ENCODE peak calls at places on chromosomes 12 and 14, in seven cellular contexts. One of them, this sample, is unnamed.

GRCh38 chr14:100406505-100407131 is 83.5 kb downstream of the SLC25A47 start:
- DNase-seq in GM12892: no peak
- DNase-seq in breast epithelium: peak; percentile 29
- DNase-seq in esophagus squamous epithelium: no peak
- DNase-seq in HCT116: no peak
- DNase-seq in gastrocnemius medialis: no peak
- DNase-seq in body of pancreas: peak; percentile 75
- DNase-seq in this sample: no peak

GRCh38 chr12:67355428-67356385 is 86.5 kb downstream of the CAND1 start:
- DNase-seq in GM12892: no peak
- DNase-seq in breast epithelium: no peak
- DNase-seq in esophagus squamous epithelium: no peak
- DNase-seq in HCT116: peak; percentile 34
- DNase-seq in gastrocnemius medialis: peak; percentile 14
- DNase-seq in body of pancreas: peak; percentile 53
- DNase-seq in this sample: no peak

GRCh38 chr14:26694521-26694920 is 96.7 kb upstream of the NOVA1 start:
- DNase-seq in GM12892: no peak
- DNase-seq in breast epithelium: no peak
- DNase-seq in esophagus squamous epithelium: no peak
- DNase-seq in HCT116: no peak
- DNase-seq in gastrocnemius medialis: no peak
- DNase-seq in body of pancreas: no peak
- DNase-seq in this sample: no peak

GRCh38 chr12:105459760-105460325 is 129.4 kb downstream of the C12orf75 start:
- DNase-seq in GM12892: no peak
- DNase-seq in breast epithelium: no peak
- DNase-seq in esophagus squamous epithelium: no peak
- DNase-seq in HCT116: no peak
- DNase-seq in gastrocnemius medialis: no peak
- DNase-seq in body of pancreas: no peak
- DNase-seq in this sample: no peak

GRCh38 chr12:52307836-52308806 is 13.1 kb downstream of the KRT83 start:
- DNase-seq in GM12892: peak; percentile 46
- DNase-seq in breast epithelium: peak; percentile 76
- DNase-seq in esophagus squamous epithelium: no peak
- DNase-seq in HCT116: peak; percentile 24
- DNase-seq in gastrocnemius medialis: peak; percentile 19
- DNase-seq in body of pancreas: peak; percentile 70
- DNase-seq in this sample: peak; percentile 60

GRCh38 chr12:103933237-103933636 is 3.0 kb downstream of the HSP90B1 start:
- DNase-seq in GM12892: no peak
- DNase-seq in breast epithelium: no peak
- DNase-seq in esophagus squamous epithelium: no peak
- DNase-seq in HCT116: no peak
- DNase-seq in gastrocnemius medialis: no peak
- DNase-seq in body of pancreas: no peak
- DNase-seq in this sample: no peak

GRCh38 chr12:104602901-104603300 is 146.2 kb downstream of the CHST11 start:
- DNase-seq in GM12892: no peak
- DNase-seq in breast epithelium: no peak
- DNase-seq in esophagus squamous epithelium: no peak
- DNase-seq in HCT116: no peak
- DNase-seq in gastrocnemius medialis: no peak
- DNase-seq in body of pancreas: no peak
- DNase-seq in this sample: no peak

GRCh38 chr12:132558861-132559623 is 51.3 kb downstream of the LRCOL1 start:
- DNase-seq in GM12892: no peak
- DNase-seq in breast epithelium: no peak
- DNase-seq in esophagus squamous epithelium: no peak
- DNase-seq in HCT116: no peak
- DNase-seq in gastrocnemius medialis: no peak
- DNase-seq in body of pancreas: no peak
- DNase-seq in this sample: no peak

GRCh38 chr12:76190249-76190648 is 105.8 kb upstream of the NAP1L1 start:
- DNase-seq in GM12892: no peak
- DNase-seq in breast epithelium: no peak
- DNase-seq in esophagus squamous epithelium: no peak
- DNase-seq in HCT116: no peak
- DNase-seq in gastrocnemius medialis: no peak
- DNase-seq in body of pancreas: no peak
- DNase-seq in this sample: no peak

GRCh38 chr12:89768586-89769482 is 60.2 kb upstream of the ATP2B1 start:
- DNase-seq in GM12892: no peak
- DNase-seq in breast epithelium: no peak
- DNase-seq in esophagus squamous epithelium: no peak
- DNase-seq in HCT116: peak; percentile 95
- DNase-seq in gastrocnemius medialis: no peak
- DNase-seq in body of pancreas: no peak
- DNase-seq in this sample: no peak

GRCh38 chr14:89845346-89845745 is 109.2 kb downstream of the EFCAB11 start:
- DNase-seq in GM12892: no peak
- DNase-seq in breast epithelium: no peak
- DNase-seq in esophagus squamous epithelium: no peak
- DNase-seq in HCT116: no peak
- DNase-seq in gastrocnemius medialis: no peak
- DNase-seq in body of pancreas: no peak
- DNase-seq in this sample: no peak

GRCh38 chr14:105205718-105206208 is 24.7 kb upstream of the NUDT14 start:
- DNase-seq in GM12892: no peak
- DNase-seq in breast epithelium: no peak
- DNase-seq in esophagus squamous epithelium: no peak
- DNase-seq in HCT116: no peak
- DNase-seq in gastrocnemius medialis: no peak
- DNase-seq in body of pancreas: peak; percentile 76
- DNase-seq in this sample: no peak

GRCh38 chr12:57459055-57459749 is 383 bp upstream of the GLI1 start:
- DNase-seq in GM12892: peak; percentile 67
- DNase-seq in breast epithelium: peak; percentile 88
- DNase-seq in esophagus squamous epithelium: peak; percentile 73
- DNase-seq in HCT116: peak; percentile 94
- DNase-seq in gastrocnemius medialis: peak; percentile 78
- DNase-seq in body of pancreas: peak; percentile 95
- DNase-seq in this sample: peak; percentile 92

GRCh38 chr12:20549115-20549719 is 145.9 kb upstream of the SLCO1C1 start:
- DNase-seq in GM12892: no peak
- DNase-seq in breast epithelium: no peak
- DNase-seq in esophagus squamous epithelium: no peak
- DNase-seq in HCT116: peak; percentile 34
- DNase-seq in gastrocnemius medialis: no peak
- DNase-seq in body of pancreas: no peak
- DNase-seq in this sample: no peak

GRCh38 chr14:50964683-50965390 is 20.6 kb upstream of the PYGL start:
- DNase-seq in GM12892: no peak
- DNase-seq in breast epithelium: peak; percentile 53
- DNase-seq in esophagus squamous epithelium: no peak
- DNase-seq in HCT116: no peak
- DNase-seq in gastrocnemius medialis: no peak
- DNase-seq in body of pancreas: peak; percentile 85
- DNase-seq in this sample: peak; percentile 67

GRCh38 chr14:67748312-67748711 is 46.6 kb downstream of the RDH12 start:
- DNase-seq in GM12892: no peak
- DNase-seq in breast epithelium: no peak
- DNase-seq in esophagus squamous epithelium: no peak
- DNase-seq in HCT116: no peak
- DNase-seq in gastrocnemius medialis: no peak
- DNase-seq in body of pancreas: peak; percentile 10
- DNase-seq in this sample: no peak

GRCh38 chr12:28424965-28425364 is 234.7 kb downstream of the CCDC91 start:
- DNase-seq in GM12892: no peak
- DNase-seq in breast epithelium: no peak
- DNase-seq in esophagus squamous epithelium: no peak
- DNase-seq in HCT116: no peak
- DNase-seq in gastrocnemius medialis: no peak
- DNase-seq in body of pancreas: peak; percentile 30
- DNase-seq in this sample: no peak

GRCh38 chr14:85528080-85528881 is 1.7 kb upstream of the FLRT2 start:
- DNase-seq in GM12892: no peak
- DNase-seq in breast epithelium: no peak
- DNase-seq in esophagus squamous epithelium: no peak
- DNase-seq in HCT116: no peak
- DNase-seq in gastrocnemius medialis: peak; percentile 23
- DNase-seq in body of pancreas: peak; percentile 65
- DNase-seq in this sample: peak; percentile 34

DNA sequence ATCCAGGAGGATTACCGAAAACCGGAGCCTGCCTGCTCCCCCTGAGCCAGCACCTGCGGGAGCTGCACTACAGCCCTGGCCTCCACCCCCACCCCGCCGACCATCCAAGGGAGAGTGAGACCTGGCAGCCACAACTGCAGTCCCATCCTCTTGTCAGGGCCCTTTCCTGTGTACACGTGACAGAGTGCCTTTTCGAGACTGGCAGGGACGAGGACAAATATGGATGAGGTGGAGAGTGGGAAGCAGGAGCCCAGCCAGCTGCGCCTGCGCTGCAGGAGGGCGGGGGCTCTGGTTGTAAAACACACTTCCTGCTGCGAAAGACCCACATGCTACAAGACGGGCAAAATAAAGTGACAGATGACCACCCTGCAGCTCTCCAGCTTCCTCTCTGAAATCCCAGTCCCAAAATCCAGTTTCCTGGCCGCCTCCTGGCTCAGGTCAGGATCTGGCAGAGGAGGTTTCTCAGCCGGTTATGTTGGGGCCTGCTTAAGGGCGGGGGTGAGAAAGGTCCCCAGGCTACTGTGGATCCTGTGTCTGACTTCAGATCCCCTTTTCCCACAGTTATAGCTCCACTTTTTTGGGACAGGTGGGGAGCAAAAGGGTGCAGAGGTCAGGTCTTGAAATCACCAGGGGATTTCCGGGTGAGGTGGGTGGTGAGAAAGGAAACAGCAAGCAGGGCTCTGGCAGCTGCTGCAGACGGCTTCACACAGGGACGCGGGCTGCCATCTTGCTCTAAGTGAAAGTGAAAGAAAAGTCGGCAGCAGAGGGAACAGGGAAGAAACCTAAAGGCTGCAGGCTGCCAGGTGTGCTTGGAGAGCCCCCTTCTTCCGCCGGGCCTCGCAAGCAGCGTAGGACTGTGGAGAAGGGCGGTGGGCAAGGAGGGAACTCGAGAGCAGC is at the start of gene TAPBPL:
- DNase-seq in GM12892: peak; percentile 81
- DNase-seq in breast epithelium: peak; percentile 81
- DNase-seq in esophagus squamous epithelium: peak; percentile 34
- DNase-seq in HCT116: no peak
- DNase-seq in gastrocnemius medialis: peak; percentile 68
- DNase-seq in body of pancreas: peak; percentile 90
- DNase-seq in this sample: peak; percentile 87
- TF ChIP-seq POLR2A in GM12892: peak; percentile 54
- TF ChIP-seq POLR2A in breast epithelium: no peak
- TF ChIP-seq POLR2A in esophagus squamous epithelium: peak; percentile 65
- TF ChIP-seq POLR2A in HCT116: no peak
- TF ChIP-seq POLR2A in gastrocnemius medialis: peak; percentile 66
- TF ChIP-seq POLR2A in body of pancreas: peak; percentile 85
- TF ChIP-seq POLR2A in this sample: peak; percentile 59

DNA sequence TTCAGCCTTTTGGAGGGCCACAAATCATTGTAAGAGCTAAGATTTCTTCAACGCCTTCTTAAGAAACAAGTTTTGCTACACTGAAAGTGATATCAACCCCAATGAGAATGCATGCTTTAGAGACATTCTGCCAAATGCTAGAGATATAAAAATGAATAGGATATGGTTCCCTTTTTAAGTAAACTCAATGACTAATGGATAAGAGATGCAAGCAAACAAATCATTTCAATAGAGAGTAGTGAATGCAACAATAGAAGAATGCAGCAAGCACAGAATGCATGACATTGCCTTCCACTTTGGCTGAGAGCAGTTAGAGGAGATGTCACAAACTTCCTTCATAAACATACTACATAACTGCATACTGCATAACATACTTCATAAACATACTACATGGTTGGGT is 116.4 kb downstream of the PDZRN4 start:
- DNase-seq in GM12892: no peak
- DNase-seq in breast epithelium: no peak
- DNase-seq in esophagus squamous epithelium: no peak
- DNase-seq in HCT116: no peak
- DNase-seq in gastrocnemius medialis: no peak
- DNase-seq in body of pancreas: no peak
- DNase-seq in this sample: no peak
- TF ChIP-seq POLR2A in GM12892: no peak
- TF ChIP-seq POLR2A in breast epithelium: no peak
- TF ChIP-seq POLR2A in esophagus squamous epithelium: no peak
- TF ChIP-seq POLR2A in HCT116: no peak
- TF ChIP-seq POLR2A in gastrocnemius medialis: no peak
- TF ChIP-seq POLR2A in body of pancreas: no peak
- TF ChIP-seq POLR2A in this sample: no peak

GRCh38 chr14:64698899-64699298 is 5.3 kb upstream of the PLEKHG3 start:
- DNase-seq in GM12892: no peak
- DNase-seq in breast epithelium: peak; percentile 15
- DNase-seq in esophagus squamous epithelium: no peak
- DNase-seq in HCT116: no peak
- DNase-seq in gastrocnemius medialis: no peak
- DNase-seq in body of pancreas: peak; percentile 74
- DNase-seq in this sample: no peak

GRCh38 chr14:64695071-64695470 is 9.2 kb upstream of the PLEKHG3 start:
- DNase-seq in GM12892: no peak
- DNase-seq in breast epithelium: no peak
- DNase-seq in esophagus squamous epithelium: no peak
- DNase-seq in HCT116: no peak
- DNase-seq in gastrocnemius medialis: no peak
- DNase-seq in body of pancreas: no peak
- DNase-seq in this sample: no peak

GRCh38 chr14:64692597-64693350 is 11.4 kb upstream of the PLEKHG3 start:
- DNase-seq in GM12892: no peak
- DNase-seq in breast epithelium: peak; percentile 11
- DNase-seq in esophagus squamous epithelium: no peak
- DNase-seq in HCT116: no peak
- DNase-seq in gastrocnemius medialis: no peak
- DNase-seq in body of pancreas: no peak
- DNase-seq in this sample: no peak

GRCh38 chr14:64693766-64694165 is 10.5 kb upstream of the PLEKHG3 start:
- DNase-seq in GM12892: no peak
- DNase-seq in breast epithelium: no peak
- DNase-seq in esophagus squamous epithelium: no peak
- DNase-seq in HCT116: no peak
- DNase-seq in gastrocnemius medialis: no peak
- DNase-seq in body of pancreas: peak; percentile 38
- DNase-seq in this sample: no peak

DNA sequence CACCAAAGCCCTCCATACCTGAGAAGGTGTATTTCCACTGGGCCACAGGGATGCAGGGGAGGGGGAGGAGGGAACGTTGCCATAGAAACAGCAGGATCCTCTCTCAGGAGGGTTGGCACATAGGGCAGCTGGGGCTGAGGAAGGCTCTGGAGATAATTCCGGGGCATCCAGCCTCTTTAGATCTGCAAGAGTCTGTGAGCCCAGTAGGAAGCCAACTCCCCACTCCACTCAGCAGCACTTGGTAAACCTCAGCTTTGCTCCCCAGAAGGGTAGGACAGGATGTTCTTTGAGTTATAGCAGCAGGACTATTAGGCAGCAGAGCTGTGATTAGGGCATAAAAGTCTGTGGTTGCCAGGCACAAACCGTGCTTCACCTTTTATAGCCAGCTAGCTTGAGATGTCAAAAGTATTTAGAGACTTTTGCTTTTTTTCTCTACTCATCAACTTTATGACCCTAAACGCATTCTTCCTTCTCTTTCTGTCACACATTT is 7.8 kb upstream of the PLEKHG3 start:
- DNase-seq in GM12892: no peak
- DNase-seq in breast epithelium: no peak
- DNase-seq in esophagus squamous epithelium: no peak
- DNase-seq in HCT116: no peak
- DNase-seq in gastrocnemius medialis: no peak
- DNase-seq in body of pancreas: peak; percentile 35
- DNase-seq in this sample: no peak
- TF ChIP-seq POLR2A in GM12892: no peak
- TF ChIP-seq POLR2A in breast epithelium: no peak
- TF ChIP-seq POLR2A in esophagus squamous epithelium: no peak
- TF ChIP-seq POLR2A in HCT116: no peak
- TF ChIP-seq POLR2A in gastrocnemius medialis: no peak
- TF ChIP-seq POLR2A in body of pancreas: no peak
- TF ChIP-seq POLR2A in this sample: no peak

GRCh38 chr12:30304528-30304927 is 391.1 kb downstream of the IPO8 start:
- DNase-seq in GM12892: no peak
- DNase-seq in breast epithelium: no peak
- DNase-seq in esophagus squamous epithelium: no peak
- DNase-seq in HCT116: no peak
- DNase-seq in gastrocnemius medialis: no peak
- DNase-seq in body of pancreas: no peak
- DNase-seq in this sample: no peak
- TF ChIP-seq POLR2A in GM12892: no peak
- TF ChIP-seq POLR2A in breast epithelium: no peak
- TF ChIP-seq POLR2A in esophagus squamous epithelium: no peak
- TF ChIP-seq POLR2A in HCT116: no peak
- TF ChIP-seq POLR2A in gastrocnemius medialis: no peak
- TF ChIP-seq POLR2A in body of pancreas: no peak
- TF ChIP-seq POLR2A in this sample: no peak